ENCODE peak calls at places on chromosomes 11 and 22, in four cellular contexts. One of them, this sample, is unnamed.

GRCh38 chr22:36765131-36765942 is 10.6 kb downstream of the IFT27 start:
- DNase-seq in suprapubic skin: peak; percentile 35
- DNase-seq in astrocyte of the spinal cord: no peak
- DNase-seq in dorsolateral prefrontal cortex: no peak
- DNase-seq in this sample: no peak

GRCh38 chr22:48405741-48406140 is 1421.9 kb downstream of the BRD1 start:
- DNase-seq in suprapubic skin: no peak
- DNase-seq in astrocyte of the spinal cord: no peak
- DNase-seq in dorsolateral prefrontal cortex: no peak
- DNase-seq in this sample: no peak

GRCh38 chr11:10778217-10778970 is 27.3 kb downstream of the CTR9 start:
- DNase-seq in suprapubic skin: peak; percentile 74
- DNase-seq in astrocyte of the spinal cord: peak; percentile 73
- DNase-seq in dorsolateral prefrontal cortex: no peak
- DNase-seq in this sample: no peak

GRCh38 chr22:38163844-38164577 is 17.6 kb downstream of the PLA2G6 start:
- DNase-seq in suprapubic skin: peak; percentile 46
- DNase-seq in astrocyte of the spinal cord: no peak
- DNase-seq in dorsolateral prefrontal cortex: no peak
- DNase-seq in this sample: peak; percentile 67

GRCh38 chr11:68149417-68149816 is 28.2 kb upstream of the CHKA start:
- DNase-seq in suprapubic skin: no peak
- DNase-seq in astrocyte of the spinal cord: no peak
- DNase-seq in dorsolateral prefrontal cortex: no peak
- DNase-seq in this sample: no peak

GRCh38 chr11:60625262-60625661 is 74.2 kb upstream of the MS4A8 start:
- DNase-seq in suprapubic skin: no peak
- DNase-seq in astrocyte of the spinal cord: peak; percentile 1
- DNase-seq in dorsolateral prefrontal cortex: no peak
- DNase-seq in this sample: peak; percentile 10

GRCh38 chr11:134510171-134510570 is 98.1 kb upstream of the B3GAT1 start:
- DNase-seq in suprapubic skin: peak; percentile 55
- DNase-seq in astrocyte of the spinal cord: no peak
- DNase-seq in dorsolateral prefrontal cortex: no peak
- DNase-seq in this sample: no peak

GRCh38 chr11:911031-911889 is 650 bp upstream of the CHID1 start:
- DNase-seq in suprapubic skin: peak; percentile 83
- DNase-seq in astrocyte of the spinal cord: peak; percentile 73
- DNase-seq in dorsolateral prefrontal cortex: no peak
- DNase-seq in this sample: peak; percentile 36

GRCh38 chr11:86067230-86068137 is 1.4 kb downstream of the PICALM start:
- DNase-seq in suprapubic skin: no peak
- DNase-seq in astrocyte of the spinal cord: no peak
- DNase-seq in dorsolateral prefrontal cortex: no peak
- DNase-seq in this sample: no peak

GRCh38 chr11:119100246-119100959 is 1.2 kb downstream of the DPAGT1 start:
- DNase-seq in suprapubic skin: no peak
- DNase-seq in astrocyte of the spinal cord: peak; percentile 47
- DNase-seq in dorsolateral prefrontal cortex: no peak
- DNase-seq in this sample: peak; percentile 13
- TF ChIP-seq CTCF in suprapubic skin: no peak
- TF ChIP-seq CTCF in astrocyte of the spinal cord: peak; percentile 44
- TF ChIP-seq CTCF in dorsolateral prefrontal cortex: no peak
- TF ChIP-seq CTCF in this sample: peak; percentile 19

GRCh38 chr22:19876314-19876940 is 21.8 kb upstream of the GNB1L start:
- DNase-seq in suprapubic skin: peak; percentile 59
- DNase-seq in astrocyte of the spinal cord: no peak
- DNase-seq in dorsolateral prefrontal cortex: no peak
- DNase-seq in this sample: no peak
- TF ChIP-seq CTCF in suprapubic skin: no peak
- TF ChIP-seq CTCF in astrocyte of the spinal cord: no peak
- TF ChIP-seq CTCF in dorsolateral prefrontal cortex: no peak
- TF ChIP-seq CTCF in this sample: no peak

DNA sequence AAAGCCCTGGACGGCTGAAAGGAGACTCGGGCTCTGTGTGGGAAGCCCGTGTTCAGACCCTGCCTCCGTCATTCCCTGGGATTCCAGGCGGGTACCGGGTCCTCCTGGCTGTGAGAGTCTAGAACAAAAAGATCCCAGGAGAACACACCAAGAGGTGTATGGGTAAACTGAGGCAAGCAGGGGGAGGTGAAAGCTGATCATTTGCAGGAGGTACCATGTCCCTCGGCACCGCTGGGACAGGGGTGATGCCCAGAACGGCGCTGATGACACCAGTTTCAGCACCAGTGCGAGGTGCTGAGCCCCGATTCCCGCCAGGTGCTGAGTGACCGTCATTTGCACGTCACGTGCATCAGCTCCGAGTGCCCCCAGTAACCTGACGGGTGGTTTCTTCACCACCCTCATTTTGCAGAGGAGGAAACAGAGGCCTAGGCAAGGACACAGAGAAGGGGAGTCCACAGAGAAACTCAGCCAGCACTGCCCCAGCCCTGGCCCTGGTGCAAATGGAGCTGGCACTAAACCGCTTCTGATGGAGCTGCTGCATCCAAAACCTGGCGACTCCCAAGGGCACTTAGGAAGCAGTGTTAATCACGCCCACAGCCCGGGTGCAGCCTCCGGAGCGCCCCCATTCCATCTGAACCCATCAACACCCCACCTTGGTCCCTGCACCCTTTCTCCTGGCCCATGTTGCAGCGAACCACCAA is 16.8 kb downstream of the MACROD1 start:
- DNase-seq in suprapubic skin: no peak
- DNase-seq in astrocyte of the spinal cord: no peak
- DNase-seq in dorsolateral prefrontal cortex: no peak
- DNase-seq in this sample: no peak
- TF ChIP-seq CTCF in suprapubic skin: no peak
- TF ChIP-seq CTCF in astrocyte of the spinal cord: no peak
- TF ChIP-seq CTCF in dorsolateral prefrontal cortex: no peak
- TF ChIP-seq CTCF in this sample: peak; percentile 25

GRCh38 chr22:24521791-24522245 is 26.7 kb downstream of the UPB1 start:
- DNase-seq in suprapubic skin: no peak
- DNase-seq in astrocyte of the spinal cord: peak; percentile 64
- DNase-seq in dorsolateral prefrontal cortex: no peak
- DNase-seq in this sample: peak; percentile 73
- TF ChIP-seq CTCF in suprapubic skin: no peak
- TF ChIP-seq CTCF in astrocyte of the spinal cord: peak; percentile 57
- TF ChIP-seq CTCF in dorsolateral prefrontal cortex: peak; percentile 20
- TF ChIP-seq CTCF in this sample: peak; percentile 75

GRCh38 chr11:131889760-131890620 is 519.6 kb downstream of the NTM start:
- DNase-seq in suprapubic skin: no peak
- DNase-seq in astrocyte of the spinal cord: peak; percentile 45
- DNase-seq in dorsolateral prefrontal cortex: no peak
- DNase-seq in this sample: no peak
- TF ChIP-seq CTCF in suprapubic skin: no peak
- TF ChIP-seq CTCF in astrocyte of the spinal cord: peak; percentile 20
- TF ChIP-seq CTCF in dorsolateral prefrontal cortex: no peak
- TF ChIP-seq CTCF in this sample: no peak

This sample was measured in Calu3.